ENCODE peak calls at places on chromosomes 3 and 15, in ten cellular contexts. One of them, this sample, is unnamed.

GRCh38 chr3:34957707-34958106 is 681.6 kb upstream of the ARPP21 start:
- DNase-seq in smooth muscle cell of the brain vasculature: no peak
- DNase-seq in activated CD8-positive, alpha-beta memory T cell treated with anti-CD3 and anti-CD28 coated beads for 48 hours: no peak
- DNase-seq in stimulated activated CD8-positive, alpha-beta memory T cell treated with anti-CD3 and anti-CD28 coated beads, Interleukin-12 subunit alpha, Interleukin-12 subunit beta, amount 100 ng/mL, for 4 hours: no peak
- DNase-seq in head of caudate nucleus: no peak
- DNase-seq in stromal cell of bone marrow: peak
- DNase-seq in ACHN: no peak
- DNase-seq in hippocampal formation: no peak
- DNase-seq in IMR-90: no peak
- DNase-seq in HEK293T: no peak
- DNase-seq in this sample: no peak

GRCh38 chr3:49841126-49841525 is 15.2 kb downstream of the TRAIP start:
- DNase-seq in head of caudate nucleus: no peak
- DNase-seq in stromal cell of bone marrow: no peak
- DNase-seq in ACHN: peak
- DNase-seq in HEK293T: peak
- DNase-seq in smooth muscle cell of the brain vasculature: no peak
- DNase-seq in stimulated activated CD8-positive, alpha-beta memory T cell treated with anti-CD3 and anti-CD28 coated beads, Interleukin-12 subunit alpha, Interleukin-12 subunit beta, amount 100 ng/mL, for 4 hours: no peak
- DNase-seq in IMR-90: no peak
- DNase-seq in activated CD8-positive, alpha-beta memory T cell treated with anti-CD3 and anti-CD28 coated beads for 48 hours: no peak
- DNase-seq in hippocampal formation: no peak
- DNase-seq in this sample: peak

GRCh38 chr3:194212869-194213320 is 76.9 kb downstream of the HES1 start:
- DNase-seq in activated CD8-positive, alpha-beta memory T cell treated with anti-CD3 and anti-CD28 coated beads for 48 hours: no peak
- DNase-seq in IMR-90: no peak
- DNase-seq in stromal cell of bone marrow: no peak
- DNase-seq in ACHN: no peak
- DNase-seq in head of caudate nucleus: no peak
- DNase-seq in stimulated activated CD8-positive, alpha-beta memory T cell treated with anti-CD3 and anti-CD28 coated beads, Interleukin-12 subunit alpha, Interleukin-12 subunit beta, amount 100 ng/mL, for 4 hours: no peak
- DNase-seq in HEK293T: no peak
- DNase-seq in smooth muscle cell of the brain vasculature: no peak
- DNase-seq in hippocampal formation: no peak
- DNase-seq in this sample: peak

GRCh38 chr3:66431494-66431893 is 69.3 kb downstream of the LRIG1 start:
- DNase-seq in smooth muscle cell of the brain vasculature: no peak
- DNase-seq in stimulated activated CD8-positive, alpha-beta memory T cell treated with anti-CD3 and anti-CD28 coated beads, Interleukin-12 subunit alpha, Interleukin-12 subunit beta, amount 100 ng/mL, for 4 hours: no peak
- DNase-seq in ACHN: peak
- DNase-seq in IMR-90: peak
- DNase-seq in head of caudate nucleus: peak
- DNase-seq in stromal cell of bone marrow: peak
- DNase-seq in activated CD8-positive, alpha-beta memory T cell treated with anti-CD3 and anti-CD28 coated beads for 48 hours: no peak
- DNase-seq in HEK293T: no peak
- DNase-seq in hippocampal formation: no peak
- DNase-seq in this sample: no peak

GRCh38 chr3:72405943-72406585 is 442.2 kb downstream of the SHQ1 start:
- DNase-seq in activated CD8-positive, alpha-beta memory T cell treated with anti-CD3 and anti-CD28 coated beads for 48 hours: no peak
- DNase-seq in ACHN: no peak
- DNase-seq in head of caudate nucleus: no peak
- DNase-seq in HEK293T: no peak
- DNase-seq in smooth muscle cell of the brain vasculature: no peak
- DNase-seq in stromal cell of bone marrow: no peak
- DNase-seq in IMR-90: no peak
- DNase-seq in stimulated activated CD8-positive, alpha-beta memory T cell treated with anti-CD3 and anti-CD28 coated beads, Interleukin-12 subunit alpha, Interleukin-12 subunit beta, amount 100 ng/mL, for 4 hours: no peak
- DNase-seq in hippocampal formation: peak
- DNase-seq in this sample: no peak

GRCh38 chr3:102225407-102226132 is 209.2 kb upstream of the ZPLD1 start:
- DNase-seq in IMR-90: peak
- DNase-seq in HEK293T: peak
- DNase-seq in stromal cell of bone marrow: peak
- DNase-seq in head of caudate nucleus: peak
- DNase-seq in activated CD8-positive, alpha-beta memory T cell treated with anti-CD3 and anti-CD28 coated beads for 48 hours: no peak
- DNase-seq in hippocampal formation: peak
- DNase-seq in stimulated activated CD8-positive, alpha-beta memory T cell treated with anti-CD3 and anti-CD28 coated beads, Interleukin-12 subunit alpha, Interleukin-12 subunit beta, amount 100 ng/mL, for 4 hours: no peak
- DNase-seq in ACHN: peak
- DNase-seq in smooth muscle cell of the brain vasculature: peak
- DNase-seq in this sample: peak

GRCh38 chr3:87674397-87675161 is 384.2 kb downstream of the CGGBP1 start:
- DNase-seq in stromal cell of bone marrow: no peak
- DNase-seq in smooth muscle cell of the brain vasculature: no peak
- DNase-seq in ACHN: no peak
- DNase-seq in IMR-90: no peak
- DNase-seq in hippocampal formation: no peak
- DNase-seq in HEK293T: no peak
- DNase-seq in activated CD8-positive, alpha-beta memory T cell treated with anti-CD3 and anti-CD28 coated beads for 48 hours: no peak
- DNase-seq in stimulated activated CD8-positive, alpha-beta memory T cell treated with anti-CD3 and anti-CD28 coated beads, Interleukin-12 subunit alpha, Interleukin-12 subunit beta, amount 100 ng/mL, for 4 hours: no peak
- DNase-seq in head of caudate nucleus: no peak
- DNase-seq in this sample: no peak

GRCh38 chr3:48086736-48087470 is 70.7 kb upstream of the MAP4 start:
- DNase-seq in HEK293T: no peak
- DNase-seq in stromal cell of bone marrow: no peak
- DNase-seq in smooth muscle cell of the brain vasculature: no peak
- DNase-seq in stimulated activated CD8-positive, alpha-beta memory T cell treated with anti-CD3 and anti-CD28 coated beads, Interleukin-12 subunit alpha, Interleukin-12 subunit beta, amount 100 ng/mL, for 4 hours: no peak
- DNase-seq in activated CD8-positive, alpha-beta memory T cell treated with anti-CD3 and anti-CD28 coated beads for 48 hours: no peak
- DNase-seq in hippocampal formation: no peak
- DNase-seq in head of caudate nucleus: no peak
- DNase-seq in ACHN: no peak
- DNase-seq in IMR-90: peak
- DNase-seq in this sample: peak

GRCh38 chr3:157608006-157608405 is 104.8 kb upstream of the VEPH1 start:
- DNase-seq in ACHN: no peak
- DNase-seq in IMR-90: no peak
- DNase-seq in smooth muscle cell of the brain vasculature: no peak
- DNase-seq in stimulated activated CD8-positive, alpha-beta memory T cell treated with anti-CD3 and anti-CD28 coated beads, Interleukin-12 subunit alpha, Interleukin-12 subunit beta, amount 100 ng/mL, for 4 hours: no peak
- DNase-seq in activated CD8-positive, alpha-beta memory T cell treated with anti-CD3 and anti-CD28 coated beads for 48 hours: no peak
- DNase-seq in hippocampal formation: no peak
- DNase-seq in HEK293T: no peak
- DNase-seq in head of caudate nucleus: no peak
- DNase-seq in stromal cell of bone marrow: no peak
- DNase-seq in this sample: no peak

GRCh38 chr3:23488618-23489017 is 285.5 kb downstream of the UBE2E2 start:
- DNase-seq in HEK293T: no peak
- DNase-seq in IMR-90: peak
- DNase-seq in smooth muscle cell of the brain vasculature: no peak
- DNase-seq in ACHN: no peak
- DNase-seq in stromal cell of bone marrow: no peak
- DNase-seq in hippocampal formation: no peak
- DNase-seq in activated CD8-positive, alpha-beta memory T cell treated with anti-CD3 and anti-CD28 coated beads for 48 hours: no peak
- DNase-seq in stimulated activated CD8-positive, alpha-beta memory T cell treated with anti-CD3 and anti-CD28 coated beads, Interleukin-12 subunit alpha, Interleukin-12 subunit beta, amount 100 ng/mL, for 4 hours: no peak
- DNase-seq in head of caudate nucleus: peak
- DNase-seq in this sample: no peak

GRCh38 chr15:67079361-67079760 is 14.0 kb downstream of the SMAD3 start:
- DNase-seq in IMR-90: peak
- DNase-seq in ACHN: no peak
- DNase-seq in hippocampal formation: no peak
- DNase-seq in HEK293T: no peak
- DNase-seq in head of caudate nucleus: no peak
- DNase-seq in stromal cell of bone marrow: no peak
- DNase-seq in stimulated activated CD8-positive, alpha-beta memory T cell treated with anti-CD3 and anti-CD28 coated beads, Interleukin-12 subunit alpha, Interleukin-12 subunit beta, amount 100 ng/mL, for 4 hours: no peak
- DNase-seq in activated CD8-positive, alpha-beta memory T cell treated with anti-CD3 and anti-CD28 coated beads for 48 hours: no peak
- DNase-seq in smooth muscle cell of the brain vasculature: no peak
- DNase-seq in this sample: no peak

GRCh38 chr3:109328202-109328601 is 9.1 kb downstream of the DPPA4 start:
- DNase-seq in hippocampal formation: no peak
- DNase-seq in smooth muscle cell of the brain vasculature: no peak
- DNase-seq in stimulated activated CD8-positive, alpha-beta memory T cell treated with anti-CD3 and anti-CD28 coated beads, Interleukin-12 subunit alpha, Interleukin-12 subunit beta, amount 100 ng/mL, for 4 hours: no peak
- DNase-seq in IMR-90: no peak
- DNase-seq in head of caudate nucleus: no peak
- DNase-seq in activated CD8-positive, alpha-beta memory T cell treated with anti-CD3 and anti-CD28 coated beads for 48 hours: no peak
- DNase-seq in ACHN: no peak
- DNase-seq in stromal cell of bone marrow: no peak
- DNase-seq in HEK293T: no peak
- DNase-seq in this sample: no peak

GRCh38 chr3:40593351-40593750 is 68.6 kb downstream of the ZNF621 start:
- DNase-seq in hippocampal formation: no peak
- DNase-seq in activated CD8-positive, alpha-beta memory T cell treated with anti-CD3 and anti-CD28 coated beads for 48 hours: no peak
- DNase-seq in head of caudate nucleus: no peak
- DNase-seq in IMR-90: no peak
- DNase-seq in smooth muscle cell of the brain vasculature: no peak
- DNase-seq in stromal cell of bone marrow: no peak
- DNase-seq in stimulated activated CD8-positive, alpha-beta memory T cell treated with anti-CD3 and anti-CD28 coated beads, Interleukin-12 subunit alpha, Interleukin-12 subunit beta, amount 100 ng/mL, for 4 hours: no peak
- DNase-seq in HEK293T: no peak
- DNase-seq in ACHN: no peak
- DNase-seq in this sample: no peak

GRCh38 chr15:42605281-42605744 is 29.9 kb downstream of the STARD9 start:
- DNase-seq in activated CD8-positive, alpha-beta memory T cell treated with anti-CD3 and anti-CD28 coated beads for 48 hours: no peak
- DNase-seq in HEK293T: no peak
- DNase-seq in stromal cell of bone marrow: no peak
- DNase-seq in ACHN: no peak
- DNase-seq in head of caudate nucleus: no peak
- DNase-seq in hippocampal formation: no peak
- DNase-seq in stimulated activated CD8-positive, alpha-beta memory T cell treated with anti-CD3 and anti-CD28 coated beads, Interleukin-12 subunit alpha, Interleukin-12 subunit beta, amount 100 ng/mL, for 4 hours: no peak
- DNase-seq in smooth muscle cell of the brain vasculature: no peak
- DNase-seq in IMR-90: peak
- DNase-seq in this sample: no peak

GRCh38 chr15:58383876-58384275 is 47.9 kb upstream of the LIPC start:
- DNase-seq in activated CD8-positive, alpha-beta memory T cell treated with anti-CD3 and anti-CD28 coated beads for 48 hours: no peak
- DNase-seq in hippocampal formation: no peak
- DNase-seq in head of caudate nucleus: no peak
- DNase-seq in IMR-90: no peak
- DNase-seq in stimulated activated CD8-positive, alpha-beta memory T cell treated with anti-CD3 and anti-CD28 coated beads, Interleukin-12 subunit alpha, Interleukin-12 subunit beta, amount 100 ng/mL, for 4 hours: no peak
- DNase-seq in smooth muscle cell of the brain vasculature: no peak
- DNase-seq in ACHN: no peak
- DNase-seq in HEK293T: no peak
- DNase-seq in stromal cell of bone marrow: no peak
- DNase-seq in this sample: no peak

GRCh38 chr3:15215996-15216395 is 9.9 kb downstream of the CAPN7 start:
- DNase-seq in activated CD8-positive, alpha-beta memory T cell treated with anti-CD3 and anti-CD28 coated beads for 48 hours: no peak
- DNase-seq in HEK293T: no peak
- DNase-seq in IMR-90: peak
- DNase-seq in stimulated activated CD8-positive, alpha-beta memory T cell treated with anti-CD3 and anti-CD28 coated beads, Interleukin-12 subunit alpha, Interleukin-12 subunit beta, amount 100 ng/mL, for 4 hours: no peak
- DNase-seq in smooth muscle cell of the brain vasculature: no peak
- DNase-seq in stromal cell of bone marrow: peak
- DNase-seq in ACHN: no peak
- DNase-seq in hippocampal formation: no peak
- DNase-seq in head of caudate nucleus: no peak
- DNase-seq in this sample: no peak

GRCh38 chr3:175659951-175660350 is 800.8 kb downstream of the NAALADL2 start:
- DNase-seq in stromal cell of bone marrow: no peak
- DNase-seq in hippocampal formation: no peak
- DNase-seq in stimulated activated CD8-positive, alpha-beta memory T cell treated with anti-CD3 and anti-CD28 coated beads, Interleukin-12 subunit alpha, Interleukin-12 subunit beta, amount 100 ng/mL, for 4 hours: no peak
- DNase-seq in activated CD8-positive, alpha-beta memory T cell treated with anti-CD3 and anti-CD28 coated beads for 48 hours: no peak
- DNase-seq in IMR-90: no peak
- DNase-seq in ACHN: no peak
- DNase-seq in head of caudate nucleus: no peak
- DNase-seq in HEK293T: no peak
- DNase-seq in smooth muscle cell of the brain vasculature: no peak
- DNase-seq in this sample: peak

GRCh38 chr3:187401861-187402260 is 33.7 kb downstream of the RTP4 start:
- DNase-seq in head of caudate nucleus: no peak
- DNase-seq in smooth muscle cell of the brain vasculature: no peak
- DNase-seq in stimulated activated CD8-positive, alpha-beta memory T cell treated with anti-CD3 and anti-CD28 coated beads, Interleukin-12 subunit alpha, Interleukin-12 subunit beta, amount 100 ng/mL, for 4 hours: no peak
- DNase-seq in activated CD8-positive, alpha-beta memory T cell treated with anti-CD3 and anti-CD28 coated beads for 48 hours: no peak
- DNase-seq in ACHN: no peak
- DNase-seq in hippocampal formation: no peak
- DNase-seq in IMR-90: no peak
- DNase-seq in HEK293T: no peak
- DNase-seq in stromal cell of bone marrow: no peak
- DNase-seq in this sample: peak

GRCh38 chr3:177420643-177421042 is 223.4 kb upstream of the TBL1XR1 start:
- DNase-seq in activated CD8-positive, alpha-beta memory T cell treated with anti-CD3 and anti-CD28 coated beads for 48 hours: no peak
- DNase-seq in stromal cell of bone marrow: no peak
- DNase-seq in HEK293T: no peak
- DNase-seq in IMR-90: peak
- DNase-seq in head of caudate nucleus: no peak
- DNase-seq in ACHN: no peak
- DNase-seq in smooth muscle cell of the brain vasculature: no peak
- DNase-seq in stimulated activated CD8-positive, alpha-beta memory T cell treated with anti-CD3 and anti-CD28 coated beads, Interleukin-12 subunit alpha, Interleukin-12 subunit beta, amount 100 ng/mL, for 4 hours: no peak
- DNase-seq in hippocampal formation: no peak
- DNase-seq in this sample: no peak

GRCh38 chr3:24410861-24411260 is 83.8 kb downstream of the THRB start:
- DNase-seq in activated CD8-positive, alpha-beta memory T cell treated with anti-CD3 and anti-CD28 coated beads for 48 hours: no peak
- DNase-seq in stromal cell of bone marrow: no peak
- DNase-seq in ACHN: no peak
- DNase-seq in smooth muscle cell of the brain vasculature: no peak
- DNase-seq in IMR-90: no peak
- DNase-seq in stimulated activated CD8-positive, alpha-beta memory T cell treated with anti-CD3 and anti-CD28 coated beads, Interleukin-12 subunit alpha, Interleukin-12 subunit beta, amount 100 ng/mL, for 4 hours: no peak
- DNase-seq in head of caudate nucleus: no peak
- DNase-seq in hippocampal formation: no peak
- DNase-seq in HEK293T: no peak
- DNase-seq in this sample: no peak

GRCh38 chr3:113495035-113495434 is 19.9 kb downstream of the SPICE1 start:
- DNase-seq in head of caudate nucleus: peak
- DNase-seq in stimulated activated CD8-positive, alpha-beta memory T cell treated with anti-CD3 and anti-CD28 coated beads, Interleukin-12 subunit alpha, Interleukin-12 subunit beta, amount 100 ng/mL, for 4 hours: no peak
- DNase-seq in ACHN: peak
- DNase-seq in smooth muscle cell of the brain vasculature: no peak
- DNase-seq in hippocampal formation: peak
- DNase-seq in IMR-90: peak
- DNase-seq in activated CD8-positive, alpha-beta memory T cell treated with anti-CD3 and anti-CD28 coated beads for 48 hours: no peak
- DNase-seq in HEK293T: peak
- DNase-seq in stromal cell of bone marrow: peak
- DNase-seq in this sample: peak

GRCh38 chr3:140630866-140631265 is 47.0 kb upstream of the TRIM42 start:
- DNase-seq in stimulated activated CD8-positive, alpha-beta memory T cell treated with anti-CD3 and anti-CD28 coated beads, Interleukin-12 subunit alpha, Interleukin-12 subunit beta, amount 100 ng/mL, for 4 hours: no peak
- DNase-seq in smooth muscle cell of the brain vasculature: no peak
- DNase-seq in IMR-90: no peak
- DNase-seq in hippocampal formation: no peak
- DNase-seq in activated CD8-positive, alpha-beta memory T cell treated with anti-CD3 and anti-CD28 coated beads for 48 hours: no peak
- DNase-seq in head of caudate nucleus: no peak
- DNase-seq in HEK293T: no peak
- DNase-seq in ACHN: no peak
- DNase-seq in stromal cell of bone marrow: no peak
- DNase-seq in this sample: no peak

GRCh38 chr3:105944281-105944680 is 75.5 kb upstream of the CBLB start:
- DNase-seq in activated CD8-positive, alpha-beta memory T cell treated with anti-CD3 and anti-CD28 coated beads for 48 hours: no peak
- DNase-seq in IMR-90: peak
- DNase-seq in HEK293T: no peak
- DNase-seq in stimulated activated CD8-positive, alpha-beta memory T cell treated with anti-CD3 and anti-CD28 coated beads, Interleukin-12 subunit alpha, Interleukin-12 subunit beta, amount 100 ng/mL, for 4 hours: no peak
- DNase-seq in ACHN: no peak
- DNase-seq in hippocampal formation: no peak
- DNase-seq in smooth muscle cell of the brain vasculature: no peak
- DNase-seq in head of caudate nucleus: no peak
- DNase-seq in stromal cell of bone marrow: no peak
- DNase-seq in this sample: no peak

GRCh38 chr15:62469478-62469873 is 304.4 kb upstream of the C2CD4B start:
- DNase-seq in smooth muscle cell of the brain vasculature: no peak
- DNase-seq in ACHN: no peak
- DNase-seq in stimulated activated CD8-positive, alpha-beta memory T cell treated with anti-CD3 and anti-CD28 coated beads, Interleukin-12 subunit alpha, Interleukin-12 subunit beta, amount 100 ng/mL, for 4 hours: no peak
- DNase-seq in HEK293T: no peak
- DNase-seq in IMR-90: peak
- DNase-seq in head of caudate nucleus: peak
- DNase-seq in hippocampal formation: peak
- DNase-seq in activated CD8-positive, alpha-beta memory T cell treated with anti-CD3 and anti-CD28 coated beads for 48 hours: no peak
- DNase-seq in stromal cell of bone marrow: no peak
- DNase-seq in this sample: no peak

GRCh38 chr3:172244011-172244410 is 204.2 kb downstream of the GHSR start:
- DNase-seq in head of caudate nucleus: no peak
- DNase-seq in hippocampal formation: no peak
- DNase-seq in HEK293T: no peak
- DNase-seq in stimulated activated CD8-positive, alpha-beta memory T cell treated with anti-CD3 and anti-CD28 coated beads, Interleukin-12 subunit alpha, Interleukin-12 subunit beta, amount 100 ng/mL, for 4 hours: no peak
- DNase-seq in smooth muscle cell of the brain vasculature: no peak
- DNase-seq in IMR-90: peak
- DNase-seq in activated CD8-positive, alpha-beta memory T cell treated with anti-CD3 and anti-CD28 coated beads for 48 hours: no peak
- DNase-seq in stromal cell of bone marrow: no peak
- DNase-seq in ACHN: no peak
- DNase-seq in this sample: no peak

GRCh38 chr3:105490045-105490444 is 123.3 kb downstream of the ALCAM start:
- DNase-seq in ACHN: no peak
- DNase-seq in head of caudate nucleus: no peak
- DNase-seq in HEK293T: no peak
- DNase-seq in IMR-90: no peak
- DNase-seq in stromal cell of bone marrow: no peak
- DNase-seq in smooth muscle cell of the brain vasculature: no peak
- DNase-seq in activated CD8-positive, alpha-beta memory T cell treated with anti-CD3 and anti-CD28 coated beads for 48 hours: no peak
- DNase-seq in hippocampal formation: no peak
- DNase-seq in stimulated activated CD8-positive, alpha-beta memory T cell treated with anti-CD3 and anti-CD28 coated beads, Interleukin-12 subunit alpha, Interleukin-12 subunit beta, amount 100 ng/mL, for 4 hours: no peak
- DNase-seq in this sample: no peak

GRCh38 chr3:101989578-101990200 is 140.4 kb downstream of the NFKBIZ start:
- DNase-seq in stimulated activated CD8-positive, alpha-beta memory T cell treated with anti-CD3 and anti-CD28 coated beads, Interleukin-12 subunit alpha, Interleukin-12 subunit beta, amount 100 ng/mL, for 4 hours: no peak
- DNase-seq in smooth muscle cell of the brain vasculature: no peak
- DNase-seq in head of caudate nucleus: no peak
- DNase-seq in stromal cell of bone marrow: no peak
- DNase-seq in ACHN: no peak
- DNase-seq in activated CD8-positive, alpha-beta memory T cell treated with anti-CD3 and anti-CD28 coated beads for 48 hours: no peak
- DNase-seq in hippocampal formation: no peak
- DNase-seq in IMR-90: no peak
- DNase-seq in HEK293T: peak
- DNase-seq in this sample: no peak

GRCh38 chr3:139288266-139288821 is 55.5 kb upstream of the MRPS22 start:
- DNase-seq in ACHN: no peak
- DNase-seq in smooth muscle cell of the brain vasculature: no peak
- DNase-seq in stromal cell of bone marrow: no peak
- DNase-seq in stimulated activated CD8-positive, alpha-beta memory T cell treated with anti-CD3 and anti-CD28 coated beads, Interleukin-12 subunit alpha, Interleukin-12 subunit beta, amount 100 ng/mL, for 4 hours: no peak
- DNase-seq in head of caudate nucleus: no peak
- DNase-seq in hippocampal formation: no peak
- DNase-seq in HEK293T: no peak
- DNase-seq in IMR-90: no peak
- DNase-seq in activated CD8-positive, alpha-beta memory T cell treated with anti-CD3 and anti-CD28 coated beads for 48 hours: no peak
- DNase-seq in this sample: peak